ENCODE peak calls at places on chromosomes 13 and 19, in six cellular contexts. One of them, this sample, is unnamed. For H3K4me1, the result is how much of the 10 kb centered on the place peaks cover.

GRCh38 chr13:97125051-97125809 is 96.9 kb upstream of the MBNL2 start:
- DNase-seq in OCI-LY7: no peak
- DNase-seq in GM23338: peak
- DNase-seq in uterus: peak
- DNase-seq in H1: no peak
- DNase-seq in sigmoid colon: peak
- DNase-seq in this sample: no peak

GRCh38 chr13:92843549-92843948 is 383.1 kb upstream of the GPC6 start:
- DNase-seq in OCI-LY7: no peak
- DNase-seq in GM23338: no peak
- DNase-seq in uterus: no peak
- DNase-seq in H1: no peak
- DNase-seq in sigmoid colon: no peak
- DNase-seq in this sample: no peak

GRCh38 chr19:947707-948533 is 22.1 kb downstream of the ARID3A start:
- DNase-seq in OCI-LY7: peak
- DNase-seq in GM23338: no peak
- DNase-seq in uterus: peak
- DNase-seq in H1: no peak
- DNase-seq in sigmoid colon: peak
- DNase-seq in this sample: no peak

GRCh38 chr13:107035778-107036177 is 467.8 kb upstream of the ARGLU1 start:
- DNase-seq in OCI-LY7: no peak
- DNase-seq in GM23338: no peak
- DNase-seq in uterus: no peak
- DNase-seq in H1: no peak
- DNase-seq in sigmoid colon: no peak
- DNase-seq in this sample: no peak

GRCh38 chr19:38956264-38956663 is 19.3 kb downstream of the FBXO17 start:
- DNase-seq in OCI-LY7: no peak
- DNase-seq in GM23338: no peak
- DNase-seq in uterus: no peak
- DNase-seq in H1: no peak
- DNase-seq in sigmoid colon: no peak
- DNase-seq in this sample: no peak

GRCh38 chr19:10505583-10506229 is 2.5 kb upstream of the KEAP1 start:
- DNase-seq in OCI-LY7: peak
- DNase-seq in GM23338: peak
- DNase-seq in uterus: peak
- DNase-seq in H1: peak
- DNase-seq in sigmoid colon: peak
- DNase-seq in this sample: no peak

GRCh38 chr19:48630289-48631036 is 6.7 kb downstream of the DBP start:
- DNase-seq in OCI-LY7: no peak
- DNase-seq in GM23338: peak
- DNase-seq in uterus: peak
- DNase-seq in H1: peak
- DNase-seq in sigmoid colon: peak
- DNase-seq in this sample: no peak

GRCh38 chr19:35539850-35540249 is 5.6 kb upstream of the TMEM147 start:
- DNase-seq in OCI-LY7: no peak
- DNase-seq in GM23338: no peak
- DNase-seq in uterus: no peak
- DNase-seq in H1: no peak
- DNase-seq in sigmoid colon: no peak
- DNase-seq in this sample: no peak

GRCh38 chr19:39592381-39592780 is 9.9 kb upstream of the LGALS13 start:
- DNase-seq in OCI-LY7: no peak
- DNase-seq in GM23338: no peak
- DNase-seq in uterus: no peak
- DNase-seq in H1: no peak
- DNase-seq in sigmoid colon: no peak
- DNase-seq in this sample: no peak

GRCh38 chr13:49042476-49042875 is 66.8 kb downstream of the FNDC3A start:
- DNase-seq in OCI-LY7: no peak
- DNase-seq in GM23338: no peak
- DNase-seq in uterus: no peak
- DNase-seq in H1: no peak
- DNase-seq in sigmoid colon: no peak
- DNase-seq in this sample: no peak

GRCh38 chr13:113589251-113589960 is 4.9 kb downstream of the TFDP1 start:
- DNase-seq in OCI-LY7: no peak
- DNase-seq in GM23338: no peak
- DNase-seq in uterus: peak
- DNase-seq in H1: peak
- DNase-seq in sigmoid colon: no peak
- DNase-seq in this sample: no peak

GRCh38 chr13:54945978-54946377 is 1917.4 kb downstream of the OLFM4 start:
- DNase-seq in OCI-LY7: no peak
- DNase-seq in GM23338: peak
- DNase-seq in uterus: no peak
- DNase-seq in H1: no peak
- DNase-seq in sigmoid colon: no peak
- DNase-seq in this sample: no peak

GRCh38 chr13:113730831-113731191 is 28.2 kb upstream of the TMEM255B start:
- DNase-seq in OCI-LY7: no peak
- DNase-seq in GM23338: no peak
- DNase-seq in uterus: no peak
- DNase-seq in H1: no peak
- DNase-seq in sigmoid colon: no peak
- DNase-seq in this sample: no peak

GRCh38 chr13:58165617-58166016 is 534.1 kb downstream of the PCDH17 start:
- DNase-seq in OCI-LY7: no peak
- DNase-seq in GM23338: no peak
- DNase-seq in uterus: no peak
- DNase-seq in H1: no peak
- DNase-seq in sigmoid colon: no peak
- DNase-seq in this sample: no peak

GRCh38 chr13:73440296-73440895 is 381.6 kb downstream of the KLF5 start:
- DNase-seq in OCI-LY7: peak
- DNase-seq in GM23338: peak
- DNase-seq in uterus: no peak
- DNase-seq in H1: no peak
- DNase-seq in sigmoid colon: no peak
- DNase-seq in this sample: no peak

GRCh38 chr19:37817180-37817911 is 38.0 kb upstream of the ZNF573 start:
- DNase-seq in OCI-LY7: no peak
- DNase-seq in GM23338: peak
- DNase-seq in uterus: peak
- DNase-seq in H1: peak
- DNase-seq in sigmoid colon: peak
- DNase-seq in this sample: no peak

GRCh38 chr19:17052439-17052838 is 22.8 kb downstream of the HAUS8 start:
- DNase-seq in OCI-LY7: peak
- DNase-seq in GM23338: peak
- DNase-seq in uterus: peak
- DNase-seq in H1: peak
- DNase-seq in sigmoid colon: no peak
- DNase-seq in this sample: no peak

GRCh38 chr19:2711175-2711936 is 8.9 kb upstream of the GNG7 start:
- DNase-seq in OCI-LY7: peak
- DNase-seq in GM23338: no peak
- DNase-seq in uterus: no peak
- DNase-seq in H1: no peak
- DNase-seq in sigmoid colon: peak
- DNase-seq in this sample: no peak

GRCh38 chr19:21970466-21970865 is 40.3 kb downstream of the ZNF208 start:
- DNase-seq in OCI-LY7: no peak
- DNase-seq in GM23338: no peak
- DNase-seq in uterus: no peak
- DNase-seq in H1: no peak
- DNase-seq in sigmoid colon: no peak
- DNase-seq in this sample: no peak

GRCh38 chr19:38213911-38214625 is 10.0 kb downstream of the DPF1 start:
- DNase-seq in OCI-LY7: no peak
- DNase-seq in GM23338: peak
- DNase-seq in uterus: no peak
- DNase-seq in H1: no peak
- DNase-seq in sigmoid colon: no peak
- DNase-seq in this sample: no peak

GRCh38 chr13:79455331-79455730 is 25.6 kb upstream of the NDFIP2 start:
- DNase-seq in OCI-LY7: no peak
- DNase-seq in GM23338: no peak
- DNase-seq in uterus: no peak
- DNase-seq in H1: no peak
- DNase-seq in sigmoid colon: no peak
- DNase-seq in this sample: no peak

GRCh38 chr19:46287585-46287984 is 9.3 kb upstream of the HIF3A start:
- DNase-seq in OCI-LY7: no peak
- DNase-seq in GM23338: no peak
- DNase-seq in uterus: no peak
- DNase-seq in H1: no peak
- DNase-seq in sigmoid colon: no peak
- DNase-seq in this sample: no peak

GRCh38 chr19:50361290-50362029 is 4.0 kb downstream of the NAPSA start:
- DNase-seq in OCI-LY7: peak
- DNase-seq in GM23338: peak
- DNase-seq in uterus: no peak
- DNase-seq in H1: no peak
- DNase-seq in sigmoid colon: no peak
- DNase-seq in this sample: no peak

GRCh38 chr19:46211201-46211881 is 18.2 kb upstream of the IGFL1 start:
- DNase-seq in OCI-LY7: no peak
- DNase-seq in GM23338: peak
- DNase-seq in uterus: no peak
- DNase-seq in H1: peak
- DNase-seq in sigmoid colon: no peak
- DNase-seq in this sample: no peak

GRCh38 chr19:664913-665443 is 2.0 kb upstream of the RNF126 start:
- DNase-seq in OCI-LY7: peak
- DNase-seq in GM23338: peak
- DNase-seq in uterus: peak
- DNase-seq in H1: peak
- DNase-seq in sigmoid colon: peak
- DNase-seq in this sample: no peak

GRCh38 chr13:50916701-50917184 is 7.2 kb downstream of the RNASEH2B start:
- DNase-seq in OCI-LY7: peak
- DNase-seq in GM23338: no peak
- DNase-seq in uterus: no peak
- DNase-seq in H1: no peak
- DNase-seq in sigmoid colon: no peak
- DNase-seq in this sample: no peak
- H3K4me1 ChIP-seq in OCI-LY7: half or more
- H3K4me1 ChIP-seq in GM23338: under half
- H3K4me1 ChIP-seq in uterus: under half
- H3K4me1 ChIP-seq in H1: under half
- H3K4me1 ChIP-seq in sigmoid colon: half or more
- H3K4me1 ChIP-seq in this sample: under half

DNA sequence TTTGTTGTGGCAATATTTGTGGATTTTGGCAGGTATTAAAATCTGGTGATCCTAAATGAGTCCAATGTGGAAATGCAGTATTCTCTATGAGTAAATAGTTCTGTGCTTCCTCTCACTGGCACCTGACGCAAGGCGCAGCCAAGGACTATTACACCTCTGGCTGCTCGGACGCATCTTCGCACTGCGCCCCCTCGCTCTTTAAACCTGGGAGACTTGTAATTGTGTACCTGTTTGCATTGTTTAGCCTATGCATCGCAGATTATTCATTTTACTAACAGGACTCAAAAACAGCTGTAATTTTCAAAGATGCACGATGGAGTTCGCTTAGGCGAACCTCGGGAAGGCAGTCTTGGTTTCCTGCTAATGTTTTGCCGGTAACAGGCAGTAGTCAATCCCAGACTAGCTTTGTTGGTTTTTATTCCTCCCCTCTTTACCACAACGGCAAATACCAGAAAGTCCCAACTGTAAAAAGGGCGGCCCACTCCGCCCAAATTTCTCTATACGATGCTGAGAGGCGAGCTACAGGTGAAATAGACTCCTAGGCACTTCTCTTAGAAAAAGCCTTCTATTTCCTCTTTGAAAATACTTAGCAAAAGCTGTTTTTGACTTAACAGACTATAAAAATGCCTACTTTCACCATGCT is 113.3 kb downstream of the KCNRG start:
- DNase-seq in OCI-LY7: peak
- DNase-seq in GM23338: peak
- DNase-seq in uterus: no peak
- DNase-seq in H1: no peak
- DNase-seq in sigmoid colon: no peak
- DNase-seq in this sample: no peak
- H3K4me3 ChIP-seq in OCI-LY7: peak
- H3K4me3 ChIP-seq in GM23338: peak
- H3K4me3 ChIP-seq in uterus: no peak
- H3K4me3 ChIP-seq in H1: no peak
- H3K4me3 ChIP-seq in sigmoid colon: no peak
- H3K4me3 ChIP-seq in this sample: no peak

GRCh38 chr19:34244611-34245299 is 9.6 kb upstream of the GARRE1 start:
- DNase-seq in OCI-LY7: no peak
- DNase-seq in GM23338: no peak
- DNase-seq in uterus: no peak
- DNase-seq in H1: no peak
- DNase-seq in sigmoid colon: no peak
- DNase-seq in this sample: no peak

GRCh38 chr19:34243876-34244578 is 10.3 kb upstream of the GARRE1 start:
- DNase-seq in OCI-LY7: no peak
- DNase-seq in GM23338: no peak
- DNase-seq in uterus: no peak
- DNase-seq in H1: no peak
- DNase-seq in sigmoid colon: no peak
- DNase-seq in this sample: no peak

GRCh38 chr19:34237283-34237682 is 17.1 kb upstream of the GARRE1 start:
- DNase-seq in OCI-LY7: no peak
- DNase-seq in GM23338: no peak
- DNase-seq in uterus: no peak
- DNase-seq in H1: no peak
- DNase-seq in sigmoid colon: no peak
- DNase-seq in this sample: no peak

GRCh38 chr19:34237939-34238338 is 16.4 kb upstream of the GARRE1 start:
- DNase-seq in OCI-LY7: no peak
- DNase-seq in GM23338: no peak
- DNase-seq in uterus: no peak
- DNase-seq in H1: no peak
- DNase-seq in sigmoid colon: no peak
- DNase-seq in this sample: no peak

GRCh38 chr19:34241513-34242337 is 12.6 kb upstream of the GARRE1 start:
- DNase-seq in OCI-LY7: peak
- DNase-seq in GM23338: peak
- DNase-seq in uterus: no peak
- DNase-seq in H1: peak
- DNase-seq in sigmoid colon: no peak
- DNase-seq in this sample: no peak
- TF ChIP-seq CTCF in OCI-LY7: peak
- TF ChIP-seq CTCF in GM23338: peak
- TF ChIP-seq CTCF in uterus: no peak
- TF ChIP-seq CTCF in H1: peak
- TF ChIP-seq CTCF in sigmoid colon: no peak
- TF ChIP-seq CTCF in this sample: no peak

DNA sequence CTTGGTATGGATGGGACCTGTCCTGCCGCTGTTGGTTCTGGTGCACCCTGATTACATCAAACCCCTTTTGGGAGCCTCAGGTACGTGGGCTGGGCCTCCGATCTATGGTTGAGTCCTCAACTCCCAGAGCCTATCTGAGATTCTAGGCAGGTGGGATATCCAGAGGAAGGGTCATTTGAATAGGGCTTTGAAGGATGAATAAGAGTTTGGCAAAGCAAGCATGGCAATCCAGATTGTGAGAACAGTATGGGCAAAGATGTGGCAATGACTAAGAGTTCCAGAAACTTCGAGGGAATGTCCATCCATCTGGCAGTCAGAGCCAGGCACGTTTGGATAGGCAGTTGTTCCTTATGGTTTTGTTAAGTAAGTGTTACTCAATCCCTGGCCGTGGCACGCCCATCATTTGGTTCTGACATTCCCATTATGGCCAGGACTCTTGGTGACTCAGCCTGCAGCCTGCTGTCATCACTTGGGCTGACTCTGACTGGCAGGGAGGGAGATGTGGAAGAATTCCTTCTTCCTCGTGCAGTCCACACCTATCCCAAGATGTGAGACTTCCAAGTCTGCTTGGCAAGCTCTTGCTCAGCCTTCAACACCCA is 21.5 kb downstream of the CYP4F22 start:
- DNase-seq in OCI-LY7: no peak
- DNase-seq in GM23338: no peak
- DNase-seq in uterus: no peak
- DNase-seq in H1: no peak
- DNase-seq in sigmoid colon: no peak
- DNase-seq in this sample: no peak
- H3K4me1 ChIP-seq in OCI-LY7: under half
- H3K4me1 ChIP-seq in GM23338: under half
- H3K4me1 ChIP-seq in uterus: under half
- H3K4me1 ChIP-seq in H1: under half
- H3K4me1 ChIP-seq in sigmoid colon: under half
- H3K4me1 ChIP-seq in this sample: under half

This sample was measured in Panc1.